ENCODE peak calls at places on chromosomes 2 and 18, in seven cellular contexts. D is stomach, T is BE2C, K is OCI-LY7, E is tibial artery, Q is A549, P is IMR-90. I is an unnamed sample. For H3K4me1 and H3K9me3, the result is how much of the 10 kb centered on the place peaks cover.

GRCh38 chr2:200578778-200579177 is 7.0 kb upstream of the AOX1 start:
- DNase-seq in K (peak), E (no peak), Q (peak), T (no peak), D (no peak), P (peak), I (peak)

GRCh38 chr2:24702800-24703199 is 90.4 kb downstream of the PTRHD1 start:
- DNase-seq in P (peak), T (no peak), K (no peak), E (no peak), Q (peak), D (no peak), I (no peak)

GRCh38 chr2:43276962-43277383 is 50.6 kb upstream of the ZFP36L2 start:
- DNase-seq in K (no peak), P (no peak), E (peak), T (peak), D (peak), Q (no peak), I (peak)

GRCh38 chr18:35572644-35573043 is 8.9 kb upstream of the GALNT1 start:
- DNase-seq in T (no peak), E (no peak), K (no peak), D (no peak), Q (no peak), P (peak), I (no peak)

GRCh38 chr2:203858176-203858575 is 9.4 kb upstream of the CTLA4 start:
- DNase-seq in Q (no peak), T (no peak), K (no peak), P (no peak), E (no peak), D (no peak), I (no peak)

GRCh38 chr18:61851940-61852451 is 40.8 kb downstream of the RNF152 start:
- DNase-seq in Q (no peak), T (no peak), D (no peak), K (no peak), P (peak), E (no peak), I (no peak)

GRCh38 chr2:32810909-32811495 is 135.8 kb upstream of the LTBP1 start:
- DNase-seq in E (no peak), Q (no peak), D (no peak), P (no peak), K (no peak), T (no peak), I (no peak)

GRCh38 chr18:47953471-47953931 is 23.0 kb upstream of the SMAD2 start:
- DNase-seq in Q (no peak), T (peak), K (peak), P (no peak), E (peak), D (no peak), I (no peak)

GRCh38 chr2:60560734-60561649 is 7.5 kb upstream of the BCL11A start:
- DNase-seq in P (no peak), Q (peak), D (no peak), K (peak), E (no peak), T (no peak), I (no peak)

GRCh38 chr18:32881009-32881408 is 108.2 kb upstream of the KLHL14 start:
- DNase-seq in Q (no peak), E (no peak), T (no peak), P (no peak), K (peak), D (no peak), I (no peak)

GRCh38 chr2:18214936-18215335 is 336.5 kb downstream of the KCNS3 start:
- DNase-seq in K (no peak), Q (no peak), P (peak), E (no peak), T (no peak), D (no peak), I (no peak)

DNA sequence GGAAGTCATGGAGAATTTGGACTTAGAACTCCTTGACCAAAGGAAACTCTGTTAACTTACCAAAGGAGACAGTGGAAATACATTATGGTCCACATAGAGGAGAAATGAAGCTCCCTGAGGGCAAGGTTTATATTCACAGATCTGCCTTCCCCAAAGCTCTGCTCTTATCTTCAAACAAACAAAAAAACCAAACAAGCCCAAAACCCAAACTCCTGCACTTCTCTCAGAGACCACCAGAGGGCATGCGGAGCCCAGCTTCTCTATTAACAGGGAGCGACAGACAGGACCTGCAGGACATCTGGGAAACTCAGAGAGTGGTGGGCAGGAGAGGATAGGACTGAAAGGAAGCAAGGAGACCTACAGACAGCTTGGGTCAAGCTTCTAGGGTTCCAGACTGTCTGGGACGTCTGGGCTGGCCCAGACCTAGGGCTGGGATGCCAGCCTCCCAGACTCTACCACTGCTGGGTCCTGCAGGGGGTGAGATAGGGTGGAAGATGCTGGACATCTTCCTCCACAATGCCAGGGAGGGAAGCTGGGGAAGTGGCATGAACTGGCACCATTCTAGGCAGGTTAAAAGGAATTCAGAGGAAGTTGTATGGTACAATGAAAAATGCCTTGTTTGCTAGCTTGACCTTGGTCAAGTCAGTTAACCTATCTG is 4.0 kb upstream of the WNT10A start:
- DNase-seq in K (peak), P (peak), Q (peak), T (peak), D (peak), E (peak), I (no peak)
- H3K4me1 ChIP-seq in K (half or more), P (under half), Q (under half), T (under half), D (under half), E (under half), I (under half)

GRCh38 chr18:57430983-57431382 is 4.2 kb upstream of the ONECUT2 start:
- DNase-seq in P (no peak), K (no peak), E (no peak), D (no peak), T (no peak), Q (no peak), I (no peak)

GRCh38 chr18:57430166-57430958 is 4.8 kb upstream of the ONECUT2 start:
- DNase-seq in Q (no peak), E (no peak), T (no peak), P (no peak), D (no peak), K (no peak), I (no peak)

GRCh38 chr18:57432765-57433400 is 2.3 kb upstream of the ONECUT2 start:
- DNase-seq in T (no peak), P (no peak), K (no peak), D (no peak), E (no peak), Q (no peak), I (no peak)

GRCh38 chr18:57432118-57432517 is 3.1 kb upstream of the ONECUT2 start:
- DNase-seq in T (no peak), E (no peak), Q (no peak), D (no peak), P (no peak), K (no peak), I (no peak)

GRCh38 chr18:57431512-57432080 is 3.6 kb upstream of the ONECUT2 start:
- DNase-seq in K (no peak), E (no peak), P (no peak), D (no peak), T (no peak), Q (no peak), I (no peak)
- H3K9me3 ChIP-seq in K (under half), E (under half), P (under half), D (under half), T (under half), Q (under half), I (under half)

GRCh38 chr18:79805211-79805862 is 7.6 kb downstream of the KCNG2 start:
- DNase-seq in P (no peak), Q (no peak), E (no peak), T (no peak), K (peak), D (no peak), I (no peak)
- TF ChIP-seq CTCF in P (no peak), Q (no peak), E (no peak), T (no peak), K (no peak), D (no peak), I (no peak)

GRCh38 chr2:55883339-55883738 is 40.2 kb downstream of the EFEMP1 start:
- DNase-seq in K (no peak), T (no peak), Q (no peak), P (peak), D (peak), E (peak), I (no peak)
- H3K4me1 ChIP-seq in K (under half), T (under half), Q (under half), P (under half), D (under half), E (under half), I (under half)

DNA sequence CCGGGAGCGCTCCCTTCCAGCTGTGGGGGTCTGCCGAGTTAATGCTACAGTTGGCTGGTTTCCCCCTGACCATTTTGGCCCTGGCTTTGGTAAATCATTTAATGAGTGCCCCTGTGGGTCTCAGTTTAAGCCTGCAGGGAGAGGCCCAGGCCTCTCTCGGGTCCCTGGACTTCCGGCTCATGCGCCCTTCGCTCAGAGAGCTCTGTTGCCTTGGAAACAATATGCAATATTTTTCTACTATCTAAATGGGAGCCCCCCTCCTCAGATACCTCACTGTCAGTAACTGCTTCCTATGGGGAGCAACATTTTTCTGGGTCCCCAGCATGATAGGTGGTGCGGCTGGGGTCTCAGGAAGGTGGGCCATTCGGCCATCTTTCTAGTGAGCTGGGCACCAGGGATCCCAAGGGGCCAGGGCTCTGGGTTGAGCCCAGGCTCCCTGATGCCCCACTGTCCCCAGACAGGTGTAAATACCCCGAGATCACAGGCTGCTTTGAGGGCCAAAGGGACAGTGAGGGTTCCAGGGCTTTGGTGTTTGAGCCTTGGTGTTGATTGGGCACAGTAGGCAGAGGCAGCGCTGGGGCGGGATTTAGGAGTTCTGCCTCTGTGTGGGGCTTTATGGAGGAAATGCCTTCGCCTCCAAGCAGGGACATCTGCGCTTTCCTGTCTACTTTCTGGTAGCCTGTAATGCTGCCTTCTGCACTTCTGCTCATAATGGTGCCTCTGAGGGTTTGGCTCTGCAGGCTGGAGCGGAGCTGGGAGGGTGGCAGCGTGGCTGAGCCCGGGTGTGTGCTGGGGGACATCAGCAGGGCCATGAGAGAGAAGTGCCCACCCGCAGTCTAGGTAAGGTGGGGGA is 5.2 kb downstream of the ITM2C start:
- DNase-seq in E (no peak), Q (no peak), P (no peak), T (no peak), K (no peak), D (peak), I (peak)
- H3K9me3 ChIP-seq in E (under half), Q (under half), P (under half), T (under half), K (under half), D (under half), I (under half)

GRCh38 chr2:52416340-52416739 is 1351.3 kb upstream of the CHAC2 start:
- DNase-seq in T (no peak), Q (peak), K (peak), D (no peak), P (peak), E (no peak), I (no peak)
- TF ChIP-seq CTCF in T (peak), Q (peak), K (peak), D (no peak), P (peak), E (no peak), I (no peak)

GRCh38 chr2:96894151-96894531 is 24.3 kb upstream of the SEMA4C start:
- DNase-seq in Q (no peak), D (no peak), K (no peak), P (no peak), T (no peak), E (no peak), I (no peak)

GRCh38 chr2:96895709-96896651 is 26.1 kb upstream of the SEMA4C start:
- DNase-seq in P (no peak), K (peak), T (no peak), E (no peak), D (no peak), Q (no peak), I (no peak)

GRCh38 chr2:96891591-96892333 is 21.9 kb upstream of the SEMA4C start:
- DNase-seq in D (no peak), Q (no peak), K (no peak), T (no peak), E (no peak), P (peak), I (peak)

GRCh38 chr2:96895032-96895708 is 25.3 kb upstream of the SEMA4C start:
- DNase-seq in E (no peak), D (no peak), Q (no peak), P (no peak), K (no peak), T (no peak), I (no peak)

GRCh38 chr2:96893289-96894150 is 23.6 kb upstream of the SEMA4C start:
- DNase-seq in K (no peak), E (no peak), Q (no peak), D (no peak), P (no peak), T (peak), I (no peak)
- H3K4me1 ChIP-seq in K (under half), E (under half), Q (under half), D (under half), P (under half), T (under half), I (under half)

GRCh38 chr2:224658776-224659175 is 57.4 kb downstream of the CCDC195 start:
- DNase-seq in K (no peak), T (no peak), D (no peak), Q (no peak), E (no peak), P (no peak), I (no peak)

GRCh38 chr2:224657349-224657748 is 58.8 kb downstream of the CCDC195 start:
- DNase-seq in K (no peak), Q (no peak), D (no peak), P (no peak), T (no peak), E (no peak), I (no peak)

GRCh38 chr2:224655006-224655537 is 61.1 kb downstream of the CCDC195 start:
- DNase-seq in T (no peak), K (no peak), D (no peak), P (no peak), E (no peak), Q (no peak), I (no peak)

GRCh38 chr2:224659726-224660125 is 56.4 kb downstream of the CCDC195 start:
- DNase-seq in T (no peak), E (no peak), P (no peak), Q (no peak), K (no peak), D (no peak), I (no peak)
- H3K9me3 ChIP-seq in T (under half), E (under half), P (under half), Q (under half), K (under half), D (under half), I (under half)

DNA sequence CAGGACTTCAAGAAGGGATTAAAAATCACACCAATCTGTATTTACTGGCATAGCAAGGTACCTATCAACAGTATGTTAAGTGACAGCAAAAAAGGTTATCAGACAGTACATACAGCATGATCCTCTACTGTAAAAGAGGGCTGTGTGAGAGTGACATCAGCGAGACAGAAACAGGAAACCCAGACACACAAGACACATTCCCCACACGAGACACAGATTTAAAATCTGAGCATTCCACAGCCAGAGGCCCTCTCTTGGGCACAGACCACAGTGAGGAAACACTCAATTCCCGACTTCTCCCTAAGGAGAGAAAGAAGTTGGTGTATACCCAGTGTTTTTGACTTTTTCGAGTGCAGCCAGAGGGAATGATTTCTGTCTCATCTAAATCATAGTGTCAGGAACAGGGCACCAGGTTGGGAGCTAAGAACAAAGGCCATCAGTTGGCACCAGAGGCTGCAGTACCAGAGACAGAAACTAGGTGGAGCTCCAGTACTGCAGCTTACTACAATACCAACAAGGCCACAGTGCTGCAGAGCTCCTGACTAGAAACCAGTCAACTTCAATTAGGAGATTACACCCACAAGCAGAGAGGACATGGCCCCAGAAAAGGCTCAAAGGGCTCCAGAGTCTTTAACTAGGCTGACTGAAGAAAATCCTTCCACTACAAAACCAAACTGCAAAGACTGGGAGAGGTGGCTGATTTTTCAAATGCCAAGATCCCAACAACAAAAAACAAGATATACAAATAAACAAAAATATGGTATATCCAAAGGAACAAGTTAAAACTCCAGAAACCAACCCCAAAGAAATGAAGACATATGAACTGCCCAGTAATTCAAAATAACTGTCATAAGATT is 41.0 kb downstream of the UNC50 start:
- DNase-seq in E (peak), D (peak), T (peak), Q (peak), K (peak), P (peak), I (peak)
- TF ChIP-seq CTCF in E (peak), D (peak), T (peak), Q (peak), K (peak), P (peak), I (peak)

I was measured in mucosa of descending colon.